ENCODE peak calls at places on chromosomes 7 and 10, in six cellular contexts. P is left cardiac atrium, Z is EL, G is KBM-7, I is omental fat pad, H is AG10803. U is an unnamed sample.

GRCh38 chr10:69348824-69349541 is 67.7 kb downstream of the TACR2 start:
- DNase-seq in Z (peak; percentile 97), G (peak; percentile 67), I (peak; percentile 43), H (peak; percentile 93), P (peak; percentile 76), U (peak; percentile 96)

GRCh38 chr7:131226116-131226562 is 101.5 kb upstream of the MKLN1 start:
- DNase-seq in G (no peak), I (no peak), H (peak; percentile 67), P (no peak), Z (no peak), U (no peak)

GRCh38 chr7:93442478-93443224 is 131.9 kb downstream of the CALCR start:
- DNase-seq in I (peak; percentile 24), P (no peak), H (peak; percentile 23), G (peak; percentile 27), Z (peak; percentile 32), U (no peak)

GRCh38 chr7:22853674-22854157 is 31.1 kb upstream of the TOMM7 start:
- DNase-seq in H (peak; percentile 40), I (peak; percentile 29), P (peak; percentile 53), G (peak; percentile 55), Z (no peak), U (no peak)

GRCh38 chr10:132133005-132133404 is 53.7 kb upstream of the DPYSL4 start:
- DNase-seq in H (no peak), I (no peak), P (peak; percentile 8), G (no peak), Z (peak; percentile 14), U (no peak)

GRCh38 chr10:17062009-17062408 is 67.6 kb downstream of the CUBN start:
- DNase-seq in P (no peak), H (peak; percentile 75), G (no peak), I (no peak), Z (peak; percentile 85), U (peak; percentile 83)

GRCh38 chr7:133253522-133253882 is 624 bp downstream of the EXOC4 start:
- DNase-seq in G (peak; percentile 26), P (no peak), I (no peak), Z (peak; percentile 2), H (peak; percentile 14), U (no peak)

GRCh38 chr10:98586096-98586495 is 139.4 kb upstream of the HPS1 start:
- DNase-seq in G (no peak), P (no peak), H (no peak), I (no peak), Z (no peak), U (no peak)

GRCh38 chr10:108735380-108735779 is 1187.9 kb downstream of the XPNPEP1 start:
- DNase-seq in P (no peak), H (peak; percentile 63), Z (peak; percentile 79), I (no peak), G (no peak), U (peak; percentile 97)

GRCh38 chr10:97876387-97876786 is 26.7 kb downstream of the GOLGA7B start:
- DNase-seq in Z (no peak), P (no peak), I (no peak), H (no peak), G (no peak), U (no peak)

U was measured in astrocyte.